ENCODE peak calls at places on chromosomes 6 and 20, in five cellular contexts. One of them, this sample, is unnamed.
A peak's percentile ranks its signal among the peaks of the same experiment; 100 is the strongest.

GRCh38 chr6:151614630-151615029 is 120.8 kb downstream of the CCDC170 start:
- DNase-seq in A549: no peak
- DNase-seq in SK-MEL-5: no peak
- DNase-seq in ascending aorta: no peak
- DNase-seq in fibroblast of villous mesenchyme: peak; percentile 12
- DNase-seq in this sample: no peak

GRCh38 chr6:152094992-152095592 is 287.6 kb downstream of the ESR1 start:
- DNase-seq in fibroblast of villous mesenchyme: peak; percentile 100
- DNase-seq in A549: peak; percentile 89
- DNase-seq in ascending aorta: peak; percentile 83
- DNase-seq in SK-MEL-5: peak; percentile 40
- DNase-seq in this sample: peak; percentile 94

GRCh38 chr6:14555804-14556203 is 438.2 kb downstream of the CD83 start:
- DNase-seq in ascending aorta: no peak
- DNase-seq in fibroblast of villous mesenchyme: no peak
- DNase-seq in A549: no peak
- DNase-seq in SK-MEL-5: no peak
- DNase-seq in this sample: no peak

GRCh38 chr6:39411465-39411864 is 89.0 kb upstream of the KCNK16 start:
- DNase-seq in A549: no peak
- DNase-seq in SK-MEL-5: peak; percentile 54
- DNase-seq in ascending aorta: no peak
- DNase-seq in fibroblast of villous mesenchyme: no peak
- DNase-seq in this sample: peak; percentile 97

GRCh38 chr20:23115823-23116222 is 29.7 kb upstream of the CD93 start:
- DNase-seq in A549: no peak
- DNase-seq in SK-MEL-5: no peak
- DNase-seq in fibroblast of villous mesenchyme: peak; percentile 71
- DNase-seq in ascending aorta: no peak
- DNase-seq in this sample: no peak

GRCh38 chr6:7261030-7261841 is 51.8 kb downstream of the SSR1 start:
- DNase-seq in ascending aorta: peak; percentile 62
- DNase-seq in fibroblast of villous mesenchyme: peak; percentile 81
- DNase-seq in SK-MEL-5: peak; percentile 93
- DNase-seq in A549: peak; percentile 75
- DNase-seq in this sample: peak; percentile 95

GRCh38 chr6:71351190-71351589 is 62.6 kb downstream of the OGFRL1 start:
- DNase-seq in SK-MEL-5: no peak
- DNase-seq in A549: no peak
- DNase-seq in fibroblast of villous mesenchyme: peak; percentile 53
- DNase-seq in ascending aorta: no peak
- DNase-seq in this sample: no peak

GRCh38 chr20:10984294-10984693 is 310.5 kb upstream of the JAG1 start:
- DNase-seq in A549: no peak
- DNase-seq in ascending aorta: no peak
- DNase-seq in fibroblast of villous mesenchyme: no peak
- DNase-seq in SK-MEL-5: no peak
- DNase-seq in this sample: no peak

GRCh38 chr20:208937-209566 is 18.0 kb upstream of the DEFB129 start:
- DNase-seq in A549: peak; percentile 72
- DNase-seq in SK-MEL-5: peak; percentile 95
- DNase-seq in fibroblast of villous mesenchyme: peak; percentile 76
- DNase-seq in ascending aorta: no peak
- DNase-seq in this sample: peak; percentile 67

GRCh38 chr6:71288228-71289038 is at the start of gene OGFRL1:
- DNase-seq in A549: peak; percentile 57
- DNase-seq in fibroblast of villous mesenchyme: peak; percentile 67
- DNase-seq in SK-MEL-5: peak; percentile 63
- DNase-seq in ascending aorta: peak; percentile 33
- DNase-seq in this sample: peak; percentile 53

GRCh38 chr20:10584319-10584812 is 89.4 kb downstream of the JAG1 start:
- DNase-seq in ascending aorta: no peak
- DNase-seq in fibroblast of villous mesenchyme: no peak
- DNase-seq in A549: no peak
- DNase-seq in SK-MEL-5: no peak
- DNase-seq in this sample: no peak

GRCh38 chr20:43448748-43449535 is 8.8 kb upstream of the SRSF6 start:
- DNase-seq in SK-MEL-5: peak; percentile 75
- DNase-seq in A549: peak; percentile 56
- DNase-seq in ascending aorta: no peak
- DNase-seq in fibroblast of villous mesenchyme: peak; percentile 42
- DNase-seq in this sample: peak; percentile 75

GRCh38 chr6:50007821-50008220 is 14.0 kb downstream of the DEFB110 start:
- DNase-seq in SK-MEL-5: no peak
- DNase-seq in A549: no peak
- DNase-seq in fibroblast of villous mesenchyme: peak; percentile 0
- DNase-seq in ascending aorta: no peak
- DNase-seq in this sample: no peak

GRCh38 chr20:52524865-52525264 is 333.3 kb upstream of the ZFP64 start:
- DNase-seq in SK-MEL-5: no peak
- DNase-seq in A549: no peak
- DNase-seq in fibroblast of villous mesenchyme: no peak
- DNase-seq in ascending aorta: no peak
- DNase-seq in this sample: no peak

GRCh38 chr6:117167520-117168271 is 97.7 kb upstream of the VGLL2 start:
- DNase-seq in SK-MEL-5: peak; percentile 26
- DNase-seq in ascending aorta: no peak
- DNase-seq in A549: peak; percentile 1
- DNase-seq in fibroblast of villous mesenchyme: no peak
- DNase-seq in this sample: no peak

GRCh38 chr6:16649241-16649640 is 112.0 kb downstream of the ATXN1 start:
- DNase-seq in fibroblast of villous mesenchyme: no peak
- DNase-seq in ascending aorta: no peak
- DNase-seq in A549: no peak
- DNase-seq in SK-MEL-5: no peak
- DNase-seq in this sample: no peak

GRCh38 chr6:98657764-98658163 is 176.6 kb upstream of the POU3F2 start:
- DNase-seq in ascending aorta: no peak
- DNase-seq in fibroblast of villous mesenchyme: peak; percentile 33
- DNase-seq in A549: peak; percentile 14
- DNase-seq in SK-MEL-5: peak; percentile 39
- DNase-seq in this sample: peak; percentile 28

GRCh38 chr20:39123161-39123560 is 161.0 kb downstream of the DHX35 start:
- DNase-seq in A549: no peak
- DNase-seq in ascending aorta: no peak
- DNase-seq in SK-MEL-5: no peak
- DNase-seq in fibroblast of villous mesenchyme: no peak
- DNase-seq in this sample: no peak

GRCh38 chr20:8153281-8153908 is 21.3 kb downstream of the PLCB1 start:
- DNase-seq in ascending aorta: no peak
- DNase-seq in A549: no peak
- DNase-seq in fibroblast of villous mesenchyme: peak; percentile 51
- DNase-seq in SK-MEL-5: no peak
- DNase-seq in this sample: no peak

GRCh38 chr6:151502499-151502898 is 8.7 kb downstream of the CCDC170 start:
- DNase-seq in A549: no peak
- DNase-seq in fibroblast of villous mesenchyme: peak; percentile 64
- DNase-seq in SK-MEL-5: no peak
- DNase-seq in ascending aorta: no peak
- DNase-seq in this sample: no peak

GRCh38 chr6:43948527-43949450 is 178.5 kb downstream of the MRPL14 start:
- DNase-seq in ascending aorta: no peak
- DNase-seq in A549: no peak
- DNase-seq in fibroblast of villous mesenchyme: peak; percentile 82
- DNase-seq in SK-MEL-5: no peak
- DNase-seq in this sample: no peak

GRCh38 chr20:53623454-53624206 is 30.0 kb upstream of the ZNF217 start:
- DNase-seq in fibroblast of villous mesenchyme: peak; percentile 82
- DNase-seq in SK-MEL-5: peak; percentile 92
- DNase-seq in ascending aorta: peak; percentile 27
- DNase-seq in A549: peak; percentile 88
- DNase-seq in this sample: peak; percentile 84

GRCh38 chr6:140463312-140463710 is 1088.9 kb upstream of the CITED2 start:
- DNase-seq in ascending aorta: no peak
- DNase-seq in SK-MEL-5: no peak
- DNase-seq in fibroblast of villous mesenchyme: no peak
- DNase-seq in A549: no peak
- DNase-seq in this sample: no peak

GRCh38 chr6:37952027-37952426 is 132.5 kb downstream of the ZFAND3 start:
- DNase-seq in ascending aorta: no peak
- DNase-seq in SK-MEL-5: no peak
- DNase-seq in A549: no peak
- DNase-seq in fibroblast of villous mesenchyme: peak; percentile 37
- DNase-seq in this sample: no peak

GRCh38 chr6:165884813-165885765 is 222.0 kb upstream of the PDE10A start:
- DNase-seq in fibroblast of villous mesenchyme: peak; percentile 73
- DNase-seq in A549: peak; percentile 69
- DNase-seq in ascending aorta: no peak
- DNase-seq in SK-MEL-5: peak; percentile 76
- DNase-seq in this sample: peak; percentile 69

GRCh38 chr20:51797357-51798025 is 4.8 kb downstream of the SALL4 start:
- DNase-seq in A549: peak; percentile 37
- DNase-seq in fibroblast of villous mesenchyme: peak; percentile 47
- DNase-seq in ascending aorta: no peak
- DNase-seq in SK-MEL-5: peak; percentile 84
- DNase-seq in this sample: peak; percentile 57

GRCh38 chr6:81847866-81848265 is 95.4 kb upstream of the TENT5A start:
- DNase-seq in A549: no peak
- DNase-seq in SK-MEL-5: peak; percentile 88
- DNase-seq in fibroblast of villous mesenchyme: no peak
- DNase-seq in ascending aorta: no peak
- DNase-seq in this sample: peak; percentile 66

GRCh38 chr6:132520953-132521352 is 8.0 kb upstream of the STX7 start:
- DNase-seq in SK-MEL-5: no peak
- DNase-seq in ascending aorta: no peak
- DNase-seq in A549: no peak
- DNase-seq in fibroblast of villous mesenchyme: no peak
- DNase-seq in this sample: no peak

GRCh38 chr20:9740486-9740885 is 98.4 kb downstream of the PAK5 start:
- DNase-seq in SK-MEL-5: no peak
- DNase-seq in A549: no peak
- DNase-seq in ascending aorta: no peak
- DNase-seq in fibroblast of villous mesenchyme: no peak
- DNase-seq in this sample: no peak

GRCh38 chr6:119978274-119978889 is 628.8 kb upstream of the MAN1A1 start:
- DNase-seq in A549: peak; percentile 1
- DNase-seq in fibroblast of villous mesenchyme: peak; percentile 36
- DNase-seq in ascending aorta: no peak
- DNase-seq in SK-MEL-5: peak; percentile 54
- DNase-seq in this sample: no peak

GRCh38 chr6:17897681-17898080 is 89.8 kb downstream of the KIF13A start:
- DNase-seq in SK-MEL-5: no peak
- DNase-seq in ascending aorta: no peak
- DNase-seq in fibroblast of villous mesenchyme: no peak
- DNase-seq in A549: no peak
- DNase-seq in this sample: no peak

GRCh38 chr6:53862517-53863457 is 68.0 kb downstream of the LRRC1 start:
- DNase-seq in ascending aorta: no peak
- DNase-seq in fibroblast of villous mesenchyme: peak; percentile 52
- DNase-seq in A549: no peak
- DNase-seq in SK-MEL-5: peak; percentile 97
- DNase-seq in this sample: peak; percentile 97

GRCh38 chr6:167906899-167907298 is 80.2 kb downstream of the AFDN start:
- DNase-seq in SK-MEL-5: no peak
- DNase-seq in ascending aorta: no peak
- DNase-seq in fibroblast of villous mesenchyme: no peak
- DNase-seq in A549: no peak
- DNase-seq in this sample: no peak

GRCh38 chr20:35893942-35894341 is 60.4 kb downstream of the SCAND1 start:
- DNase-seq in SK-MEL-5: no peak
- DNase-seq in fibroblast of villous mesenchyme: no peak
- DNase-seq in A549: no peak
- DNase-seq in ascending aorta: no peak
- DNase-seq in this sample: no peak

GRCh38 chr6:166005401-166005845 is 162.2 kb downstream of the TBXT start:
- DNase-seq in A549: peak; percentile 72
- DNase-seq in ascending aorta: no peak
- DNase-seq in fibroblast of villous mesenchyme: peak; percentile 47
- DNase-seq in SK-MEL-5: peak; percentile 72
- DNase-seq in this sample: peak; percentile 37

GRCh38 chr6:28336284-28337024 is 506 bp upstream of the ZSCAN31 start:
- DNase-seq in ascending aorta: no peak
- DNase-seq in SK-MEL-5: peak; percentile 52
- DNase-seq in fibroblast of villous mesenchyme: peak; percentile 52
- DNase-seq in A549: no peak
- DNase-seq in this sample: no peak